ENCODE peak calls at places on chromosomes 12 and 14, in eight cellular contexts. N is T-helper 9 cell; Q is ureter; X is neural crest cell; R is HTR-8/SVneo; L is AG09319; G is naive thymus-derived CD8-positive, alpha-beta T cell; T is ELF-1. Y is an unnamed sample.

GRCh38 chr12:26572131-26572530 is 260.9 kb downstream of the ITPR2 start:
- DNase-seq in N (no peak), Q (no peak), X (no peak), R (no peak), L (no peak), G (no peak), T (no peak), Y (no peak)

GRCh38 chr12:111747333-111747732 is 19.4 kb upstream of the ALDH2 start:
- DNase-seq in N (no peak), Q (no peak), X (no peak), R (no peak), L (no peak), G (no peak), T (no peak), Y (no peak)

GRCh38 chr14:21924479-21924878 is 250.9 kb upstream of the OR4E1 start:
- DNase-seq in N (peak), Q (peak), X (no peak), R (no peak), L (no peak), G (peak), T (no peak), Y (no peak)

GRCh38 chr14:34201909-34202622 is 251.2 kb upstream of the EGLN3 start:
- DNase-seq in N (no peak), Q (no peak), X (no peak), R (no peak), L (no peak), G (no peak), T (no peak), Y (no peak)

GRCh38 chr12:42402821-42403411 is 76.9 kb downstream of the PPHLN1 start:
- DNase-seq in N (no peak), Q (no peak), X (no peak), R (no peak), L (no peak), G (no peak), T (no peak), Y (no peak)

GRCh38 chr12:56670836-56671235 is 17.2 kb downstream of the PTGES3 start:
- DNase-seq in N (no peak), Q (peak), X (no peak), R (no peak), L (no peak), G (no peak), T (no peak), Y (no peak)

GRCh38 chr14:31927348-31927826 is 149.7 kb upstream of the ARHGAP5 start:
- DNase-seq in N (no peak), Q (no peak), X (peak), R (peak), L (peak), G (no peak), T (peak), Y (no peak)

GRCh38 chr12:117134059-117134458 is 34.8 kb upstream of the TESC start:
- DNase-seq in N (peak), Q (no peak), X (no peak), R (no peak), L (no peak), G (peak), T (peak), Y (no peak)

GRCh38 chr14:61750708-61751474 is 11.3 kb upstream of the SNAPC1 start:
- DNase-seq in N (peak), Q (peak), X (no peak), R (peak), L (peak), G (peak), T (peak), Y (peak)

GRCh38 chr14:72810201-72810600 is 83.7 kb downstream of the DPF3 start:
- DNase-seq in N (peak), Q (no peak), X (no peak), R (no peak), L (no peak), G (peak), T (no peak), Y (no peak)

GRCh38 chr12:21827135-21827534 is 52.6 kb upstream of the KCNJ8 start:
- DNase-seq in N (no peak), Q (no peak), X (no peak), R (no peak), L (no peak), G (no peak), T (no peak), Y (no peak)

GRCh38 chr12:106296179-106296877 is 6.2 kb upstream of the TCP11L2 start:
- DNase-seq in N (no peak), Q (no peak), X (no peak), R (peak), L (no peak), G (no peak), T (no peak), Y (no peak)

GRCh38 chr12:51601241-51601640 is 10.2 kb downstream of the SCN8A start:
- DNase-seq in N (no peak), Q (no peak), X (no peak), R (no peak), L (no peak), G (no peak), T (no peak), Y (no peak)

GRCh38 chr12:91384391-91384790 is 201.8 kb upstream of the DCN start:
- DNase-seq in N (no peak), Q (no peak), X (no peak), R (no peak), L (no peak), G (no peak), T (no peak), Y (no peak)

GRCh38 chr12:70719084-70719483 is 81.9 kb upstream of the PTPRB start:
- DNase-seq in N (no peak), Q (no peak), X (no peak), R (no peak), L (no peak), G (no peak), T (no peak), Y (no peak)

GRCh38 chr12:71947645-71948105 is 9.0 kb downstream of the TPH2 start:
- DNase-seq in N (no peak), Q (no peak), X (peak), R (no peak), L (no peak), G (no peak), T (peak), Y (no peak)

GRCh38 chr12:132319359-132319950 is 9.9 kb downstream of the GALNT9 start:
- DNase-seq in N (no peak), Q (no peak), X (no peak), R (no peak), L (no peak), G (no peak), T (no peak), Y (no peak)

GRCh38 chr12:59453461-59453860 is 142.4 kb upstream of the SLC16A7 start:
- DNase-seq in N (no peak), Q (no peak), X (no peak), R (no peak), L (no peak), G (no peak), T (no peak), Y (no peak)

GRCh38 chr12:75727577-75727976 is 216.2 kb upstream of the KRR1 start:
- DNase-seq in N (no peak), Q (no peak), X (no peak), R (no peak), L (no peak), G (no peak), T (peak), Y (no peak)

GRCh38 chr14:104560586-104560945 is 19.0 kb upstream of the C14orf180 start:
- DNase-seq in N (no peak), Q (no peak), X (no peak), R (no peak), L (no peak), G (no peak), T (no peak), Y (no peak)

GRCh38 chr14:55518391-55518790 is 61.6 kb upstream of the KTN1 start:
- DNase-seq in N (no peak), Q (no peak), X (no peak), R (no peak), L (no peak), G (no peak), T (no peak), Y (no peak)

GRCh38 chr14:68373847-68374582 is 418.9 kb downstream of the ZFP36L1 start:
- DNase-seq in N (no peak), Q (no peak), X (no peak), R (no peak), L (no peak), G (no peak), T (no peak), Y (no peak)

GRCh38 chr12:97927991-97928390 is 465.4 kb downstream of the RMST start:
- DNase-seq in N (no peak), Q (no peak), X (no peak), R (no peak), L (no peak), G (no peak), T (peak), Y (no peak)